ENCODE peak calls at places on chromosomes 4 and X, in four cellular contexts. One of them, this sample, is unnamed.
A peak's percentile ranks its signal among the peaks of the same experiment; 100 is the strongest.

GRCh38 chr4:16230308-16230707 is 4.0 kb upstream of the TAPT1 start:
- DNase-seq in stimulated activated CD8-positive, alpha-beta memory T cell treated with anti-CD3 and anti-CD28 coated beads, Interleukin-7, amount 100 ng/mL, for 1 hour: no peak
- DNase-seq in HEK293T: no peak
- DNase-seq in non-pigmented ciliary epithelial cell: no peak
- DNase-seq in this sample: no peak

GRCh38 chrX:63475200-63475599 is 124.1 kb upstream of the SPIN4 start:
- DNase-seq in non-pigmented ciliary epithelial cell: no peak
- DNase-seq in HEK293T: no peak
- DNase-seq in stimulated activated CD8-positive, alpha-beta memory T cell treated with anti-CD3 and anti-CD28 coated beads, Interleukin-7, amount 100 ng/mL, for 1 hour: no peak
- DNase-seq in this sample: no peak

GRCh38 chr4:118281611-118282442 is 71.0 kb downstream of the PRSS12 start:
- DNase-seq in non-pigmented ciliary epithelial cell: no peak
- DNase-seq in stimulated activated CD8-positive, alpha-beta memory T cell treated with anti-CD3 and anti-CD28 coated beads, Interleukin-7, amount 100 ng/mL, for 1 hour: no peak
- DNase-seq in HEK293T: no peak
- DNase-seq in this sample: no peak

GRCh38 chrX:55758033-55758432 is 40.5 kb downstream of the RRAGB start:
- DNase-seq in HEK293T: no peak
- DNase-seq in non-pigmented ciliary epithelial cell: peak; percentile 28
- DNase-seq in stimulated activated CD8-positive, alpha-beta memory T cell treated with anti-CD3 and anti-CD28 coated beads, Interleukin-7, amount 100 ng/mL, for 1 hour: no peak
- DNase-seq in this sample: no peak

GRCh38 chr4:30950737-30951136 is 230.6 kb downstream of the PCDH7 start:
- DNase-seq in non-pigmented ciliary epithelial cell: no peak
- DNase-seq in HEK293T: peak; percentile 22
- DNase-seq in stimulated activated CD8-positive, alpha-beta memory T cell treated with anti-CD3 and anti-CD28 coated beads, Interleukin-7, amount 100 ng/mL, for 1 hour: no peak
- DNase-seq in this sample: no peak

GRCh38 chrX:56728321-56728720 is 722 bp upstream of the NBDY start:
- DNase-seq in non-pigmented ciliary epithelial cell: no peak
- DNase-seq in stimulated activated CD8-positive, alpha-beta memory T cell treated with anti-CD3 and anti-CD28 coated beads, Interleukin-7, amount 100 ng/mL, for 1 hour: no peak
- DNase-seq in HEK293T: no peak
- DNase-seq in this sample: no peak

GRCh38 chrX:109926118-109926517 is 76.8 kb upstream of the TMEM164 start:
- DNase-seq in non-pigmented ciliary epithelial cell: no peak
- DNase-seq in HEK293T: no peak
- DNase-seq in stimulated activated CD8-positive, alpha-beta memory T cell treated with anti-CD3 and anti-CD28 coated beads, Interleukin-7, amount 100 ng/mL, for 1 hour: no peak
- DNase-seq in this sample: no peak

GRCh38 chr4:945274-946102 is 13.2 kb downstream of the TMEM175 start:
- DNase-seq in non-pigmented ciliary epithelial cell: no peak
- DNase-seq in stimulated activated CD8-positive, alpha-beta memory T cell treated with anti-CD3 and anti-CD28 coated beads, Interleukin-7, amount 100 ng/mL, for 1 hour: no peak
- DNase-seq in HEK293T: no peak
- DNase-seq in this sample: no peak

GRCh38 chr4:136329042-136329662 is 1203.1 kb downstream of the PCDH18 start:
- DNase-seq in HEK293T: no peak
- DNase-seq in stimulated activated CD8-positive, alpha-beta memory T cell treated with anti-CD3 and anti-CD28 coated beads, Interleukin-7, amount 100 ng/mL, for 1 hour: no peak
- DNase-seq in non-pigmented ciliary epithelial cell: no peak
- DNase-seq in this sample: no peak

GRCh38 chr4:8517946-8518345 is 62.2 kb upstream of the GPR78 start:
- DNase-seq in HEK293T: no peak
- DNase-seq in non-pigmented ciliary epithelial cell: no peak
- DNase-seq in stimulated activated CD8-positive, alpha-beta memory T cell treated with anti-CD3 and anti-CD28 coated beads, Interleukin-7, amount 100 ng/mL, for 1 hour: no peak
- DNase-seq in this sample: no peak

GRCh38 chr4:7195546-7196282 is 3.4 kb downstream of the SORCS2 start:
- DNase-seq in stimulated activated CD8-positive, alpha-beta memory T cell treated with anti-CD3 and anti-CD28 coated beads, Interleukin-7, amount 100 ng/mL, for 1 hour: no peak
- DNase-seq in non-pigmented ciliary epithelial cell: no peak
- DNase-seq in HEK293T: no peak
- DNase-seq in this sample: no peak

GRCh38 chr4:112700679-112701078 is 63.7 kb downstream of the LARP7 start:
- DNase-seq in non-pigmented ciliary epithelial cell: no peak
- DNase-seq in stimulated activated CD8-positive, alpha-beta memory T cell treated with anti-CD3 and anti-CD28 coated beads, Interleukin-7, amount 100 ng/mL, for 1 hour: no peak
- DNase-seq in HEK293T: no peak
- DNase-seq in this sample: no peak

GRCh38 chr4:101337688-101338087 is 9.6 kb downstream of the PPP3CA start:
- DNase-seq in HEK293T: no peak
- DNase-seq in non-pigmented ciliary epithelial cell: no peak
- DNase-seq in stimulated activated CD8-positive, alpha-beta memory T cell treated with anti-CD3 and anti-CD28 coated beads, Interleukin-7, amount 100 ng/mL, for 1 hour: no peak
- DNase-seq in this sample: no peak

GRCh38 chr4:20883231-20883630 is 183.0 kb downstream of the PACRGL start:
- DNase-seq in stimulated activated CD8-positive, alpha-beta memory T cell treated with anti-CD3 and anti-CD28 coated beads, Interleukin-7, amount 100 ng/mL, for 1 hour: no peak
- DNase-seq in non-pigmented ciliary epithelial cell: no peak
- DNase-seq in HEK293T: no peak
- DNase-seq in this sample: no peak

GRCh38 chr4:158056689-158057245 is 116.1 kb downstream of the GASK1B start:
- DNase-seq in stimulated activated CD8-positive, alpha-beta memory T cell treated with anti-CD3 and anti-CD28 coated beads, Interleukin-7, amount 100 ng/mL, for 1 hour: no peak
- DNase-seq in non-pigmented ciliary epithelial cell: no peak
- DNase-seq in HEK293T: no peak
- DNase-seq in this sample: no peak

GRCh38 chr4:103996637-103997036 is 276.9 kb upstream of the TACR3 start:
- DNase-seq in non-pigmented ciliary epithelial cell: peak; percentile 83
- DNase-seq in HEK293T: peak; percentile 42
- DNase-seq in stimulated activated CD8-positive, alpha-beta memory T cell treated with anti-CD3 and anti-CD28 coated beads, Interleukin-7, amount 100 ng/mL, for 1 hour: no peak
- DNase-seq in this sample: no peak

GRCh38 chr4:188032583-188032982 is 37.0 kb downstream of the ZFP42 start:
- DNase-seq in stimulated activated CD8-positive, alpha-beta memory T cell treated with anti-CD3 and anti-CD28 coated beads, Interleukin-7, amount 100 ng/mL, for 1 hour: no peak
- DNase-seq in non-pigmented ciliary epithelial cell: no peak
- DNase-seq in HEK293T: no peak
- DNase-seq in this sample: no peak

GRCh38 chrX:14095702-14096101 is 66.0 kb upstream of the GEMIN8 start:
- DNase-seq in HEK293T: peak; percentile 68
- DNase-seq in non-pigmented ciliary epithelial cell: peak; percentile 27
- DNase-seq in stimulated activated CD8-positive, alpha-beta memory T cell treated with anti-CD3 and anti-CD28 coated beads, Interleukin-7, amount 100 ng/mL, for 1 hour: no peak
- DNase-seq in this sample: no peak

GRCh38 chr4:1401409-1402020 is 4.7 kb downstream of the NKX1-1 start:
- DNase-seq in non-pigmented ciliary epithelial cell: no peak
- DNase-seq in HEK293T: no peak
- DNase-seq in stimulated activated CD8-positive, alpha-beta memory T cell treated with anti-CD3 and anti-CD28 coated beads, Interleukin-7, amount 100 ng/mL, for 1 hour: no peak
- DNase-seq in this sample: no peak

GRCh38 chr4:53321151-53321987 is 44.5 kb downstream of the SCFD2 start:
- DNase-seq in stimulated activated CD8-positive, alpha-beta memory T cell treated with anti-CD3 and anti-CD28 coated beads, Interleukin-7, amount 100 ng/mL, for 1 hour: no peak
- DNase-seq in HEK293T: no peak
- DNase-seq in non-pigmented ciliary epithelial cell: peak; percentile 55
- DNase-seq in this sample: no peak

GRCh38 chr4:36385951-36386561 is 104.6 kb downstream of the DTHD1 start:
- DNase-seq in stimulated activated CD8-positive, alpha-beta memory T cell treated with anti-CD3 and anti-CD28 coated beads, Interleukin-7, amount 100 ng/mL, for 1 hour: no peak
- DNase-seq in non-pigmented ciliary epithelial cell: no peak
- DNase-seq in HEK293T: no peak
- DNase-seq in this sample: no peak

GRCh38 chr4:86233681-86234080 is 126.2 kb downstream of the MAPK10 start:
- DNase-seq in HEK293T: no peak
- DNase-seq in stimulated activated CD8-positive, alpha-beta memory T cell treated with anti-CD3 and anti-CD28 coated beads, Interleukin-7, amount 100 ng/mL, for 1 hour: no peak
- DNase-seq in non-pigmented ciliary epithelial cell: peak; percentile 40
- DNase-seq in this sample: no peak

GRCh38 chrX:47380268-47380667 is 9.9 kb downstream of the ZNF157 start:
- DNase-seq in stimulated activated CD8-positive, alpha-beta memory T cell treated with anti-CD3 and anti-CD28 coated beads, Interleukin-7, amount 100 ng/mL, for 1 hour: peak; percentile 37
- DNase-seq in HEK293T: no peak
- DNase-seq in non-pigmented ciliary epithelial cell: no peak
- DNase-seq in this sample: no peak

GRCh38 chr4:163484906-163485305 is 9.6 kb upstream of the TMA16 start:
- DNase-seq in non-pigmented ciliary epithelial cell: peak; percentile 17
- DNase-seq in HEK293T: peak; percentile 51
- DNase-seq in stimulated activated CD8-positive, alpha-beta memory T cell treated with anti-CD3 and anti-CD28 coated beads, Interleukin-7, amount 100 ng/mL, for 1 hour: no peak
- DNase-seq in this sample: no peak

GRCh38 chr4:166460769-166461550 is 587.9 kb downstream of the TLL1 start:
- DNase-seq in stimulated activated CD8-positive, alpha-beta memory T cell treated with anti-CD3 and anti-CD28 coated beads, Interleukin-7, amount 100 ng/mL, for 1 hour: no peak
- DNase-seq in HEK293T: no peak
- DNase-seq in non-pigmented ciliary epithelial cell: no peak
- DNase-seq in this sample: no peak

GRCh38 chrX:8204169-8204935 is 33.3 kb upstream of the VCX2 start:
- DNase-seq in stimulated activated CD8-positive, alpha-beta memory T cell treated with anti-CD3 and anti-CD28 coated beads, Interleukin-7, amount 100 ng/mL, for 1 hour: no peak
- DNase-seq in non-pigmented ciliary epithelial cell: no peak
- DNase-seq in HEK293T: no peak
- DNase-seq in this sample: no peak

GRCh38 chr4:113471141-113471860 is 290.2 kb downstream of the CAMK2D start:
- DNase-seq in non-pigmented ciliary epithelial cell: no peak
- DNase-seq in stimulated activated CD8-positive, alpha-beta memory T cell treated with anti-CD3 and anti-CD28 coated beads, Interleukin-7, amount 100 ng/mL, for 1 hour: no peak
- DNase-seq in HEK293T: no peak
- DNase-seq in this sample: no peak

This sample was measured in osteocyte.